ENCODE peak calls at places on chromosomes 2 and 18, in seven cellular contexts. S is heart left ventricle, U is RWPE2, Z is upper lobe of right lung, C is Panc1, V is left lung, O is pancreas. I is an unnamed sample.

GRCh38 chr2:107376910-107377309 is 449.8 kb upstream of the RGPD4 start:
- ATAC-seq in S (no peak), U (no peak), Z (no peak), C (no peak), V (no peak), O (no peak), I (no peak)

GRCh38 chr2:69493268-69493667 is 56.0 kb upstream of the NFU1 start:
- ATAC-seq in S (peak), U (peak), Z (peak), C (peak), V (no peak), O (no peak), I (no peak)

GRCh38 chr2:26805241-26805676 is 19.4 kb downstream of the CENPA start:
- ATAC-seq in S (no peak), U (peak), Z (no peak), C (peak), V (no peak), O (no peak), I (no peak)

GRCh38 chr2:160050147-160050546 is 12.3 kb downstream of the PLA2R1 start:
- ATAC-seq in S (no peak), U (no peak), Z (no peak), C (no peak), V (no peak), O (no peak), I (no peak)

GRCh38 chr2:150036622-150037021 is 449.0 kb upstream of the MMADHC start:
- ATAC-seq in S (no peak), U (no peak), Z (no peak), C (no peak), V (no peak), O (no peak), I (no peak)

GRCh38 chr18:36780748-36781147 is 48.1 kb downstream of the TPGS2 start:
- ATAC-seq in S (no peak), U (no peak), Z (no peak), C (no peak), V (no peak), O (no peak), I (no peak)

GRCh38 chr2:169073211-169073971 is 4.0 kb downstream of the DHRS9 start:
- ATAC-seq in S (no peak), U (no peak), Z (no peak), C (no peak), V (no peak), O (no peak), I (no peak)

GRCh38 chr2:64541547-64541946 is 17.4 kb downstream of the AFTPH start:
- ATAC-seq in S (no peak), U (no peak), Z (no peak), C (no peak), V (no peak), O (no peak), I (no peak)

GRCh38 chr2:67802824-67803223 is 260.0 kb downstream of the C1D start:
- ATAC-seq in S (no peak), U (no peak), Z (no peak), C (no peak), V (no peak), O (no peak), I (no peak)

GRCh38 chr2:105886029-105886454 is 141.3 kb downstream of the NCK2 start:
- ATAC-seq in S (peak), U (no peak), Z (no peak), C (no peak), V (peak), O (peak), I (no peak)

GRCh38 chr2:67790622-67791021 is 272.2 kb downstream of the C1D start:
- ATAC-seq in S (no peak), U (no peak), Z (no peak), C (no peak), V (peak), O (peak), I (no peak)

GRCh38 chr2:99096728-99097127 is 44.8 kb upstream of the C2orf15 start:
- ATAC-seq in S (no peak), U (no peak), Z (no peak), C (no peak), V (no peak), O (no peak), I (no peak)

GRCh38 chr2:74525717-74526648 is at the start of gene DQX1:
- ATAC-seq in S (no peak), U (peak), Z (no peak), C (no peak), V (no peak), O (no peak), I (no peak)

GRCh38 chr2:200667397-200667796 is 81.6 kb downstream of the AOX1 start:
- ATAC-seq in S (no peak), U (no peak), Z (no peak), C (no peak), V (no peak), O (no peak), I (no peak)

GRCh38 chr2:38095996-38096861 is 20.3 kb upstream of the CYP1B1 start:
- ATAC-seq in S (peak), U (peak), Z (peak), C (peak), V (peak), O (no peak), I (no peak)

GRCh38 chr2:149611100-149611820 is 23.7 kb upstream of the MMADHC start:
- ATAC-seq in S (no peak), U (no peak), Z (peak), C (peak), V (peak), O (peak), I (no peak)

GRCh38 chr2:237692601-237693079 is 65.3 kb downstream of the LRRFIP1 start:
- ATAC-seq in S (peak), U (no peak), Z (no peak), C (peak), V (peak), O (peak), I (no peak)

GRCh38 chr2:3780477-3781402 is 77.4 kb downstream of the DCDC2C start:
- ATAC-seq in S (peak), U (peak), Z (peak), C (peak), V (peak), O (peak), I (peak)
- H3K4me3 ChIP-seq in S (peak), U (no peak), Z (no peak), C (peak), V (no peak), O (no peak), I (no peak)

GRCh38 chr2:177538323-177538722 is 145.8 kb downstream of the AGPS start:
- ATAC-seq in S (no peak), U (no peak), Z (no peak), C (no peak), V (no peak), O (no peak), I (no peak)
- H3K4me3 ChIP-seq in S (no peak), U (no peak), Z (no peak), C (no peak), V (no peak), O (no peak), I (no peak)

GRCh38 chr2:222709191-222709891 is 37.9 kb downstream of the MOGAT1 start:
- ATAC-seq in S (peak), U (peak), Z (peak), C (peak), V (peak), O (no peak), I (peak)
- H3K4me3 ChIP-seq in S (peak), U (no peak), Z (peak), C (peak), V (no peak), O (no peak), I (peak)

GRCh38 chr18:35050638-35051287 is 9.6 kb downstream of the MAPRE2 start:
- ATAC-seq in S (peak), U (no peak), Z (peak), C (no peak), V (peak), O (no peak), I (peak)
- H3K4me3 ChIP-seq in S (peak), U (no peak), Z (peak), C (no peak), V (no peak), O (no peak), I (no peak)

GRCh38 chr2:191013617-191013875 is 425 bp downstream of the STAT1 start:
- ATAC-seq in S (no peak), U (no peak), Z (no peak), C (no peak), V (no peak), O (no peak), I (no peak)

GRCh38 chr2:191012845-191013616 is 940 bp downstream of the STAT1 start:
- ATAC-seq in S (peak), U (peak), Z (peak), C (no peak), V (peak), O (peak), I (peak)

GRCh38 chr2:191012346-191012745 is 1.6 kb downstream of the STAT1 start:
- ATAC-seq in S (no peak), U (no peak), Z (no peak), C (no peak), V (no peak), O (no peak), I (no peak)

GRCh38 chr2:191009541-191010374 is 4.2 kb downstream of the STAT1 start:
- ATAC-seq in S (no peak), U (no peak), Z (no peak), C (no peak), V (no peak), O (no peak), I (no peak)

DNA sequence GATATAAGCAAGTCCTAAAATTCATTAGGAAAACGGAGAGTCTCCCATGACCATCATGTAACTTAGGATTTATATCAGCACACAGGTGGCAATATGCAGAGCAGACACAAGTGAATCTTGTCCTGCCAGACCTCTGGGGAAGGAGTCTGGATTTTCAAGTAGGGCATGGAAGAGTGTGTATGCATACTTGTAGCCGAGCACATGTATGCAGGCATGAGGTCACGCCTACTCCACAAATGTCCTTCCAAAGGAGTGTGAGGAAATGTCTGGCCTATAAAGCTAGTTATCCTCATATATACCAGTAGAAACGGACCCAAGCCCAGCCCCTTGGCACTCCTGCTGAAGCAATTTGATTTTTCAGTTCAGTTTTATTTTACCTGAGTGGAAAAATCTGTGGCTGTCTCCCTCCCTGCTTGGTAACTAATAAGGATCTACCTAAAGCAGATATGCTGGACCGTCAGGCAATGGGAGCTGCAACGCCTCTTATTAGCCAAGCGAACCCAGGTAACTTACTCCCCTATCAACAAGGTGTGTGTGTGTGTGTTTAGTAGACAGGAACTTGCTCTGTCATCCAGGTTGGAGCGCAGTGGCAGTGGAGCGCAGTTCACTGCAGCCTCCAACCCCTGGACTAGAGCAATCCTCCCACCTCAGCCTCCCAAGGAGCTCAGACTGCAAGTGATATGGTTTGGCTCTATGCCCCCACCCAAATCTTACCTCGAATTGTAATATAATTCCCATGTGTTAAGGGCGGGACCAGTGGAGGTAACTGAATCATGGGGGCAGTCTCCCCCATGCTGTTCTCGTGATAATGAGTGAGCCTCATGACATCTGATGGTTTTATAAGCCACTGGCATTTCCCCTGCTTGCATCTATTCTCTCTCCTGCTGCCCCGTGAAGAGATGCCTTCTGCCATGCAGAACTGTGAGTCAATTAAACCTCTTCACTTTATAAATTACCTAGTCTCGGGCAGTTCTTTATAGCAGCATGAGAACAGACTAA is 2.8 kb downstream of the STAT1 start:
- ATAC-seq in S (no peak), U (no peak), Z (no peak), C (no peak), V (no peak), O (no peak), I (no peak)
- H3K4me3 ChIP-seq in S (no peak), U (no peak), Z (no peak), C (no peak), V (no peak), O (peak), I (no peak)